ENCODE peak calls at places on chromosomes 7 and 10, in seven cellular contexts. J is CD4-positive, alpha-beta memory T cell; E is activated T-cell treated with anti-CD3 and anti-CD28 coated beads for 24 hours; I is aorta; T is mucosa of descending colon; W is T-helper 2 cell; N is nucleus accumbens. M is an unnamed sample.
A peak's percentile ranks its signal among the peaks of the same experiment; 100 is the strongest.

GRCh38 chr10:127942811-127943210 is 35.9 kb downstream of the PTPRE start:
- DNase-seq in J (no peak), E (no peak), I (no peak), T (no peak), W (no peak), N (no peak), M (no peak)

GRCh38 chr10:7193369-7193768 is 217.5 kb downstream of the SFMBT2 start:
- DNase-seq in J (no peak), E (peak; percentile 23), I (no peak), T (no peak), W (no peak), N (no peak), M (no peak)

GRCh38 chr10:96995851-96996250 is 163.8 kb downstream of the LCOR start:
- DNase-seq in J (no peak), E (no peak), I (no peak), T (no peak), W (no peak), N (no peak), M (no peak)

GRCh38 chr10:118870467-118871243 is 115.9 kb upstream of the CACUL1 start:
- DNase-seq in J (no peak), E (no peak), I (no peak), T (no peak), W (no peak), N (no peak), M (no peak)

GRCh38 chr7:54906963-54907362 is 111.9 kb upstream of the EGFR start:
- DNase-seq in J (no peak), E (no peak), I (no peak), T (no peak), W (no peak), N (no peak), M (no peak)

GRCh38 chr10:47372726-47373125 is 11.4 kb downstream of the ZNF488 start:
- DNase-seq in J (no peak), E (no peak), I (peak; percentile 59), T (no peak), W (no peak), N (no peak), M (no peak)

GRCh38 chr10:8758029-8758428 is 703.5 kb downstream of the GATA3 start:
- DNase-seq in J (no peak), E (no peak), I (no peak), T (no peak), W (no peak), N (no peak), M (no peak)

GRCh38 chr10:121947931-121948330 is 20.1 kb upstream of the ATE1 start:
- DNase-seq in J (no peak), E (no peak), I (no peak), T (no peak), W (no peak), N (no peak), M (no peak)

GRCh38 chr10:132158122-132158741 is 28.5 kb upstream of the DPYSL4 start:
- DNase-seq in J (peak; percentile 66), E (peak; percentile 28), I (peak; percentile 24), T (peak; percentile 13), W (peak; percentile 33), N (no peak), M (no peak)

GRCh38 chr7:45697576-45698136 is 123.5 kb downstream of the ADCY1 start:
- DNase-seq in J (no peak), E (no peak), I (no peak), T (no peak), W (no peak), N (no peak), M (no peak)

GRCh38 chr7:98204670-98205069 is 6.6 kb upstream of the BHLHA15 start:
- DNase-seq in J (no peak), E (no peak), I (no peak), T (no peak), W (no peak), N (no peak), M (no peak)

GRCh38 chr7:21141476-21141875 is 286.4 kb upstream of the SP4 start:
- DNase-seq in J (no peak), E (no peak), I (no peak), T (no peak), W (no peak), N (no peak), M (no peak)

GRCh38 chr10:15201589-15202300 is 33.3 kb upstream of the NMT2 start:
- DNase-seq in J (no peak), E (no peak), I (no peak), T (no peak), W (no peak), N (no peak), M (no peak)

GRCh38 chr7:47501406-47501805 is 80.5 kb downstream of the TNS3 start:
- DNase-seq in J (no peak), E (no peak), I (peak; percentile 62), T (no peak), W (no peak), N (no peak), M (no peak)

GRCh38 chr7:38374507-38374906 is 101.1 kb upstream of the TARP start:
- DNase-seq in J (peak; percentile 56), E (peak; percentile 49), I (no peak), T (no peak), W (peak; percentile 39), N (no peak), M (peak; percentile 14)

GRCh38 chr10:89744021-89744420 is 42.6 kb downstream of the KIF20B start:
- DNase-seq in J (no peak), E (no peak), I (no peak), T (no peak), W (no peak), N (no peak), M (no peak)

GRCh38 chr10:61952028-61952638 is 50.6 kb downstream of the ARID5B start:
- DNase-seq in J (no peak), E (no peak), I (no peak), T (no peak), W (no peak), N (no peak), M (no peak)

M was measured in C1 segment of cervical spinal cord.